ENCODE peak calls at places on chromosomes 7 and 10, in six cellular contexts. V is fibroblast of lung, L is mammary epithelial cell, H is sigmoid colon, S is SJSA1, D is neuronal stem cell. Q is an unnamed sample.

GRCh38 chr10:60238408-60239100 is 151.1 kb downstream of the ANK3 start:
- DNase-seq in L (peak; percentile 24), S (no peak), H (no peak), D (no peak), V (peak; percentile 84), Q (no peak)

GRCh38 chr10:24277771-24278518 is 69.0 kb downstream of the KIAA1217 start:
- DNase-seq in H (no peak), V (no peak), L (peak; percentile 61), S (no peak), D (no peak), Q (no peak)

GRCh38 chr7:158539711-158540146 is 47.9 kb downstream of the PTPRN2 start:
- DNase-seq in L (no peak), H (no peak), V (no peak), S (no peak), D (no peak), Q (no peak)

GRCh38 chr10:48237856-48238250 is 36.6 kb downstream of the FRMPD2 start:
- DNase-seq in S (no peak), D (no peak), L (no peak), V (no peak), H (no peak), Q (no peak)

GRCh38 chr7:38186593-38187314 is 8.7 kb downstream of the STARD3NL start:
- DNase-seq in S (peak; percentile 53), V (peak; percentile 59), D (no peak), H (no peak), L (peak; percentile 62), Q (no peak)

GRCh38 chr7:134084488-134085144 is 42.5 kb upstream of the LRGUK start:
- DNase-seq in D (no peak), H (no peak), L (no peak), V (no peak), S (no peak), Q (no peak)

GRCh38 chr10:52755297-52756062 is 17.1 kb downstream of the MBL2 start:
- DNase-seq in D (no peak), L (peak; percentile 55), V (peak; percentile 85), S (no peak), H (no peak), Q (no peak)

GRCh38 chr7:77200542-77200941 is 923 bp upstream of the FGL2 start:
- DNase-seq in L (no peak), D (no peak), S (no peak), H (no peak), V (no peak), Q (no peak)

DNA sequence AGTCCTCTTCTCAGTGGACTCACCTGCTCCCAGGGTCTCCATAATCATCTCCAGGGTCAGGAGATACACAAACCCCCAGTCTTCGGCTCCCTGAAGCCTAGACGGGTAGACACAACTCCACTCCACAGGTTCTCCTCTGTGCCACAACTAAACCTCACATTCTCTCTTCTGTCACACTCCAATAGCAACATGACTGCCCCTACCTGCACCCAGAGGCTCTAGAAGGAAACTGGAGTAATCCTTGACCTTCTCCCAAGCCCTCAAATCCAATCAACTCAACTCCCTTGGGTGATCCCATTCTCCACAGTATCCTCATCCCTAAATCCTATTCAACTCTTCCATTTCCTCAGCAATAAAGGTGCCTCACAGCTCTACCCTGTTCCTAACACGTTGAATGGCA is 16.2 kb downstream of the HNRNPF start:
- DNase-seq in H (peak; percentile 14), S (no peak), D (no peak), V (no peak), L (no peak), Q (peak; percentile 11)
- H3K4me1 ChIP-seq in H (no peaks in the 10 kb centered on the region), S (peaks cover 28% of the 10 kb centered on the region), D (peaks cover 6% of the 10 kb centered on the region), V (peaks cover 2% of the 10 kb centered on the region), L (peaks cover 13% of the 10 kb centered on the region), Q (peaks cover 84% of the 10 kb centered on the region)

GRCh38 chr7:130356121-130356759 is 11.6 kb downstream of the CPA5 start:
- DNase-seq in D (peak; percentile 62), S (peak; percentile 99), H (peak; percentile 90), V (peak; percentile 93), L (peak; percentile 95), Q (no peak)
- H3K4me1 ChIP-seq in D (peaks cover 30% of the 10 kb centered on the region), S (peaks cover 70% of the 10 kb centered on the region), H (no peaks in the 10 kb centered on the region), V (peaks cover 30% of the 10 kb centered on the region), L (peaks cover 55% of the 10 kb centered on the region), Q (peaks cover 12% of the 10 kb centered on the region)

DNA sequence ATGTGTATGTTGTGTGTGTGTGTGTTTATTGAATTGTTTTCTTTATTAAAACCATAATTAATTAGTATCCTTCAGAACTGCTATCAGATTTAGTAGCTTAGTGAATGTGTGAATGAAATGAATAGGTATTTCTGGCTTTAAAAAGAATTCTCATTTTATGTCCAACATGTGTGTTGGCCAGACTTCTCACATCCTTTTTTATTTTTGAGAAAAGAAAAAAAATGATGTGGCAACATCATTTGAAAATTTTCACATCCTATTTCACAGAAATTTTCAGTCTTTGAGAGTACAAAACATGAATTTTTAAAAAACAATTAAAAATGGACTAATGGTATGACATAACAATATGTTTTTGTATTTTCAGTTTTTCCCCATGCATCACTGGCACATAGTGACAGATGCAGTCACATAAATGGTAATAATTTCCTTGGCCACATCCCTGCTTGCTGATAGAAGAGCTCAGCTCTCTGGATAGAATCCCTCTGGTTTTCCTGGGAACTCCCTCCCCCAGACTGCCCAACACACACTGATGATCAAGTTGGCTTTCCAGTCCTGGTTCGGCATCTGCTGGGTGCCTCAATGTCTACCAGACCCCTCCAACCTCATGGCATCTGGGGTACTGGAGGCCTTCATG is 188.5 kb upstream of the AGR3 start:
- DNase-seq in V (no peak), D (no peak), H (no peak), L (no peak), S (no peak), Q (no peak)
- H3K4me1 ChIP-seq in V (no peaks in the 10 kb centered on the region), D (no peaks in the 10 kb centered on the region), H (no peaks in the 10 kb centered on the region), L (peaks cover 16% of the 10 kb centered on the region), S (no peaks in the 10 kb centered on the region), Q (no peaks in the 10 kb centered on the region)

GRCh38 chr10:132437511-132437910 is 40.5 kb downstream of the PWWP2B start:
- DNase-seq in D (no peak), H (no peak), L (no peak), V (no peak), S (no peak), Q (peak; percentile 74)
- H3K4me1 ChIP-seq in D (peaks cover 6% of the 10 kb centered on the region), H (no peaks in the 10 kb centered on the region), L (no peaks in the 10 kb centered on the region), V (no peaks in the 10 kb centered on the region), S (no peaks in the 10 kb centered on the region), Q (no peaks in the 10 kb centered on the region)

GRCh38 chr10:5292196-5292735 is 72.5 kb upstream of the UCN3 start:
- DNase-seq in L (no peak), D (no peak), H (no peak), V (no peak), S (no peak), Q (no peak)

GRCh38 chr10:5297466-5297865 is 67.3 kb upstream of the UCN3 start:
- DNase-seq in S (no peak), L (peak; percentile 30), D (no peak), V (peak; percentile 47), H (peak; percentile 75), Q (peak; percentile 78)

GRCh38 chr10:5288359-5288758 is 76.4 kb upstream of the UCN3 start:
- DNase-seq in H (no peak), L (no peak), D (no peak), S (no peak), V (no peak), Q (no peak)

GRCh38 chr10:5293691-5294550 is 70.8 kb upstream of the UCN3 start:
- DNase-seq in V (no peak), S (peak; percentile 75), L (peak; percentile 32), D (peak; percentile 59), H (no peak), Q (peak; percentile 87)

GRCh38 chr10:5291501-5292195 is 73.1 kb upstream of the UCN3 start:
- DNase-seq in S (peak; percentile 93), L (peak; percentile 96), D (no peak), H (peak; percentile 78), V (peak; percentile 91), Q (peak; percentile 81)
- H3K4me1 ChIP-seq in S (peaks cover 31% of the 10 kb centered on the region), L (peaks cover 24% of the 10 kb centered on the region), D (peaks cover 9% of the 10 kb centered on the region), H (no peaks in the 10 kb centered on the region), V (peaks cover 8% of the 10 kb centered on the region), Q (peaks cover 49% of the 10 kb centered on the region)

GRCh38 chr7:28029036-28029435 is 151.6 kb downstream of the JAZF1 start:
- DNase-seq in S (peak; percentile 55), H (no peak), D (no peak), V (no peak), L (no peak), Q (no peak)

GRCh38 chr7:28037220-28038010 is 143.2 kb downstream of the JAZF1 start:
- DNase-seq in L (peak; percentile 96), S (peak; percentile 94), H (no peak), D (no peak), V (peak; percentile 93), Q (no peak)

GRCh38 chr7:28036748-28037147 is 143.8 kb downstream of the JAZF1 start:
- DNase-seq in S (no peak), H (no peak), D (no peak), L (peak; percentile 16), V (no peak), Q (no peak)

GRCh38 chr7:28032738-28033380 is 147.7 kb downstream of the JAZF1 start:
- DNase-seq in S (no peak), V (no peak), D (no peak), H (no peak), L (no peak), Q (no peak)

DNA sequence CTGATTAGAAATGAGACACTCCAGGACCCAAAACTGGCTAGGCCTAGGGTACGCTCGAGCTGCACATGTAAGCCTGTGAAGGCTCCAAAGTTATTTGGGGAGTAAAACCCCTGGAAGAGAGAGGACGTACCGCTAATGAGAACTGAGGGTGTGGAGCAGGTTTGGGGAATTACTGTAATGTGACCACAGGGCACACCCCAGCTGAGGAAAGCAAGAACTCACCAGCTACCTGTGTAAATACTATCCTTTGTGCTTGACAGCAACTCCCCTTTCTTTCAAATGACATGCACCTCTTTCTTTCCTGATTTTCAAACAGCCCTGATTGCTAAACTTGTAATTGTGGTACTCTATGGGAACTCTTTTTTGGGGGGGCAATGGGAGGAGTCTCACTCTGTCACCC is 147.2 kb downstream of the JAZF1 start:
- DNase-seq in V (no peak), H (no peak), L (peak; percentile 14), D (no peak), S (no peak), Q (no peak)
- H3K4me1 ChIP-seq in V (peaks cover 16% of the 10 kb centered on the region), H (no peaks in the 10 kb centered on the region), L (peaks cover 29% of the 10 kb centered on the region), D (peaks cover 1% of the 10 kb centered on the region), S (peaks cover 73% of the 10 kb centered on the region), Q (peaks cover 6% of the 10 kb centered on the region)